ENCODE peak calls at places on chromosomes 3 and 15, in seven cellular contexts. One of them, this sample, is unnamed.

GRCh38 chr15:56832125-56832524 is 86.3 kb upstream of the TCF12 start:
- DNase-seq in tibial artery: peak
- DNase-seq in transverse colon: peak
- DNase-seq in GM06990: no peak
- DNase-seq in fibroblast of pulmonary artery: peak
- DNase-seq in colonic mucosa: peak
- DNase-seq in heart left ventricle: peak
- DNase-seq in this sample: no peak

GRCh38 chr15:58760385-58761009 is 10.6 kb upstream of the MINDY2 start:
- DNase-seq in tibial artery: no peak
- DNase-seq in transverse colon: no peak
- DNase-seq in GM06990: no peak
- DNase-seq in fibroblast of pulmonary artery: no peak
- DNase-seq in colonic mucosa: no peak
- DNase-seq in heart left ventricle: no peak
- DNase-seq in this sample: no peak

GRCh38 chr15:82892541-82892940 is 60.0 kb downstream of the HOMER2 start:
- DNase-seq in tibial artery: no peak
- DNase-seq in transverse colon: no peak
- DNase-seq in GM06990: no peak
- DNase-seq in fibroblast of pulmonary artery: no peak
- DNase-seq in colonic mucosa: no peak
- DNase-seq in heart left ventricle: no peak
- DNase-seq in this sample: no peak

GRCh38 chr3:65729553-65729952 is 309.2 kb downstream of the MAGI1 start:
- DNase-seq in tibial artery: no peak
- DNase-seq in transverse colon: no peak
- DNase-seq in GM06990: no peak
- DNase-seq in fibroblast of pulmonary artery: peak
- DNase-seq in colonic mucosa: peak
- DNase-seq in heart left ventricle: peak
- DNase-seq in this sample: no peak

GRCh38 chr3:16239082-16239770 is 25.5 kb downstream of the DPH3 start:
- DNase-seq in tibial artery: no peak
- DNase-seq in transverse colon: no peak
- DNase-seq in GM06990: no peak
- DNase-seq in fibroblast of pulmonary artery: peak
- DNase-seq in colonic mucosa: no peak
- DNase-seq in heart left ventricle: no peak
- DNase-seq in this sample: no peak

GRCh38 chr3:42071720-42072582 is 19.2 kb upstream of the TRAK1 start:
- DNase-seq in tibial artery: peak
- DNase-seq in transverse colon: peak
- DNase-seq in GM06990: no peak
- DNase-seq in fibroblast of pulmonary artery: peak
- DNase-seq in colonic mucosa: peak
- DNase-seq in heart left ventricle: peak
- DNase-seq in this sample: peak

GRCh38 chr3:15427182-15427880 is at the start of the genes EAF1 and METTL6:
- DNase-seq in tibial artery: peak
- DNase-seq in transverse colon: peak
- DNase-seq in GM06990: peak
- DNase-seq in fibroblast of pulmonary artery: peak
- DNase-seq in colonic mucosa: peak
- DNase-seq in heart left ventricle: peak
- DNase-seq in this sample: peak

GRCh38 chr15:45714501-45715488 is 80.0 kb downstream of the SQOR start:
- DNase-seq in tibial artery: peak
- DNase-seq in transverse colon: peak
- DNase-seq in GM06990: no peak
- DNase-seq in fibroblast of pulmonary artery: peak
- DNase-seq in colonic mucosa: peak
- DNase-seq in heart left ventricle: peak
- DNase-seq in this sample: peak

GRCh38 chr15:70344666-70345065 is 246.9 kb upstream of the TLE3 start:
- DNase-seq in tibial artery: no peak
- DNase-seq in transverse colon: no peak
- DNase-seq in GM06990: no peak
- DNase-seq in fibroblast of pulmonary artery: no peak
- DNase-seq in colonic mucosa: peak
- DNase-seq in heart left ventricle: no peak
- DNase-seq in this sample: no peak

GRCh38 chr3:127701281-127701792 is 28.6 kb downstream of the ABTB1 start:
- DNase-seq in tibial artery: no peak
- DNase-seq in transverse colon: no peak
- DNase-seq in GM06990: no peak
- DNase-seq in fibroblast of pulmonary artery: no peak
- DNase-seq in colonic mucosa: no peak
- DNase-seq in heart left ventricle: peak
- DNase-seq in this sample: no peak

GRCh38 chr15:74240002-74240568 is 4.0 kb downstream of the CCDC33 start:
- DNase-seq in tibial artery: peak
- DNase-seq in transverse colon: peak
- DNase-seq in GM06990: no peak
- DNase-seq in fibroblast of pulmonary artery: peak
- DNase-seq in colonic mucosa: peak
- DNase-seq in heart left ventricle: peak
- DNase-seq in this sample: peak

GRCh38 chr3:117761992-117762944 is 1052.7 kb downstream of the TUSC7 start:
- DNase-seq in tibial artery: no peak
- DNase-seq in transverse colon: no peak
- DNase-seq in GM06990: no peak
- DNase-seq in fibroblast of pulmonary artery: no peak
- DNase-seq in colonic mucosa: no peak
- DNase-seq in heart left ventricle: no peak
- DNase-seq in this sample: no peak

GRCh38 chr3:127480196-127480933 is 110.2 kb downstream of the TPRA1 start:
- DNase-seq in tibial artery: peak
- DNase-seq in transverse colon: no peak
- DNase-seq in GM06990: no peak
- DNase-seq in fibroblast of pulmonary artery: no peak
- DNase-seq in colonic mucosa: no peak
- DNase-seq in heart left ventricle: no peak
- DNase-seq in this sample: no peak

GRCh38 chr15:81029416-81030367 is 29.0 kb downstream of the TLNRD1 start:
- DNase-seq in tibial artery: no peak
- DNase-seq in transverse colon: no peak
- DNase-seq in GM06990: no peak
- DNase-seq in fibroblast of pulmonary artery: peak
- DNase-seq in colonic mucosa: no peak
- DNase-seq in heart left ventricle: no peak
- DNase-seq in this sample: no peak

GRCh38 chr15:67242665-67243064 is 11.8 kb downstream of the AAGAB start:
- DNase-seq in tibial artery: no peak
- DNase-seq in transverse colon: no peak
- DNase-seq in GM06990: no peak
- DNase-seq in fibroblast of pulmonary artery: peak
- DNase-seq in colonic mucosa: no peak
- DNase-seq in heart left ventricle: no peak
- DNase-seq in this sample: no peak

GRCh38 chr15:60704717-60705116 is 225.8 kb upstream of the ICE2 start:
- DNase-seq in tibial artery: no peak
- DNase-seq in transverse colon: no peak
- DNase-seq in GM06990: no peak
- DNase-seq in fibroblast of pulmonary artery: no peak
- DNase-seq in colonic mucosa: no peak
- DNase-seq in heart left ventricle: no peak
- DNase-seq in this sample: no peak

GRCh38 chr3:42655331-42655888 is 1.9 kb downstream of the ZBTB47 start:
- DNase-seq in tibial artery: peak
- DNase-seq in transverse colon: no peak
- DNase-seq in GM06990: no peak
- DNase-seq in fibroblast of pulmonary artery: no peak
- DNase-seq in colonic mucosa: no peak
- DNase-seq in heart left ventricle: peak
- DNase-seq in this sample: no peak

GRCh38 chr3:50604110-50604621 is 7.4 kb downstream of the CISH start:
- DNase-seq in tibial artery: no peak
- DNase-seq in transverse colon: no peak
- DNase-seq in GM06990: no peak
- DNase-seq in fibroblast of pulmonary artery: no peak
- DNase-seq in colonic mucosa: no peak
- DNase-seq in heart left ventricle: no peak
- DNase-seq in this sample: no peak

DNA sequence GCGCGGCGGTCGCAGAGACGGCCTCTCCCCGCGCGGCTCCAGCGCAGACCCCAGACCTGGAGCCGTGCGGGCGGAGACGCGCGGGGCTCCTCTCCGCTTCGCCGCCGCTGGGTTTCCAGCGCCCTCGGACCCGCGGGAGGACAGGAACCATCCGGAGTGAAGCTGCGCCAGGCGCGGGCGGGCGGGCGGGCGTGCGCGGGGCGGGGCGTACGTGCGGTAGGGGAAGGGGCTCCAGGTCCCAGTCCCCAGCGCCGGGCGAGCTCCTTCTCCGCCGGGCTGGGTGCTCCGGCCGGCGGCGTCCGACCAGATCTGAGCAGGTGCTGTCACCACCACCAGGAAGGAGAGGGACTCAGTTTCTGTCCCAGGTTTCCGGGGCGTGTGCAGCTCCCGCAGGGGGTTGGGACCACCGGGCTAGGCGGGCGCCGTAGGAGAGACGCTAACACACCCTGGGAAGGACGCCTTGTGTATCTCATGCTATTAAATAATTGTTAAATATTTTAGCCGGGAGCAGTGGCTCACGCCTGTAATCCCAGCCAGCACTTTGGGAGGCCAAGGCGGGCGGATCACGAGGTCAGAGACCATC is at the start of gene CHRNA3:
- DNase-seq in tibial artery: no peak
- DNase-seq in transverse colon: no peak
- DNase-seq in GM06990: no peak
- DNase-seq in fibroblast of pulmonary artery: no peak
- DNase-seq in colonic mucosa: no peak
- DNase-seq in heart left ventricle: no peak
- DNase-seq in this sample: no peak
- H3K4me3 ChIP-seq in tibial artery: peak
- H3K4me3 ChIP-seq in transverse colon: peak
- H3K4me3 ChIP-seq in GM06990: no peak
- H3K4me3 ChIP-seq in fibroblast of pulmonary artery: no peak
- H3K4me3 ChIP-seq in colonic mucosa: peak
- H3K4me3 ChIP-seq in heart left ventricle: peak
- H3K4me3 ChIP-seq in this sample: no peak

DNA sequence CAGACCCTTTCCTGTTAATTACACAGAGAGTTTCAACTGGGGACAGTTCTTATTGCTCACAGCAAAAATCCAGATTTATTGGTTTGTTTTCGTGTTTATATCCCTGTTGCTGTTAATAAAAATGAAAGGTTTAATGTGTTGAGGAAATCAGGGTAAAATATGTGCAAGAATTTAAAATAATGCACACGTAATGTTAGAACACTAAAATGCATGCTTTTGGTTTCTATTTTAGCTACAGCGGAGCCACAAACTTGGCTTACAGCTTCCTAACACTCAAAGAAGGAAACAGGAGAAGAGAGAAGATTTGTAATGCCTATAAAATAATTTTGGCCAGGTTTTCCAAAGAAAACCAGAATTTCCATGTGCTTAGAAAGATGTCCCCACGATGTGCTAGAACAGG is 62.7 kb downstream of the CASR start:
- DNase-seq in tibial artery: no peak
- DNase-seq in transverse colon: no peak
- DNase-seq in GM06990: no peak
- DNase-seq in fibroblast of pulmonary artery: no peak
- DNase-seq in colonic mucosa: no peak
- DNase-seq in heart left ventricle: no peak
- DNase-seq in this sample: peak
- H3K4me3 ChIP-seq in tibial artery: peak
- H3K4me3 ChIP-seq in transverse colon: no peak
- H3K4me3 ChIP-seq in GM06990: no peak
- H3K4me3 ChIP-seq in fibroblast of pulmonary artery: no peak
- H3K4me3 ChIP-seq in colonic mucosa: no peak
- H3K4me3 ChIP-seq in heart left ventricle: no peak
- H3K4me3 ChIP-seq in this sample: peak

DNA sequence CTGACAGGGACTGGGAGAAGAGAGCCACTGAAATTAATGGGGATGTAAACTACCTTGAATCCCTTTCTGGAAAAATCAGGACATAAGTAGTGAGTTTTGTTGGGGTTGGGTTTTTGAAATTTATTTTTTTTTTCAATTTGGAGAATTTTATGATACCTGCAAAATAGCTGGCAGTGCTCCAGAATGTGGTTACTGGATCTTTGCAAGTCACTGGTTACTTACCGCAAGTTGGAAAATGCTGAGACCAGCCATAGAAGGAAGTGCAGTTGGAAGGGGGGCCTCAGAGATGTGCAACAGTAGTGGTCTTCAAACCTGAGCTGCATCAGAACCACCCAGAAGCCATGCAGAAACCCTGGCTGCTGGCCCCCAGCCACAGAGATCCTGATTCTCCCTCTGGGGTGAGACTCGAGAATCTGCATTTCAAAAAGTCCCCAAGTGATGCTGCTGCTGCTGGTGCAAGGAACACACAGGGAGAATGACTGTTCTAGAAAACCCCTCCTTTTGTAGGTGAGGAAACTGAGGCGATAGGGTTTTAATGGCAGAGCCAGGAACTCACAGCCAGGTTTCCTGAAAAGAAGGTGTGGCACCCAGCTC is 39.7 kb downstream of the SEMA5B start:
- DNase-seq in tibial artery: no peak
- DNase-seq in transverse colon: no peak
- DNase-seq in GM06990: no peak
- DNase-seq in fibroblast of pulmonary artery: no peak
- DNase-seq in colonic mucosa: no peak
- DNase-seq in heart left ventricle: no peak
- DNase-seq in this sample: no peak
- H3K4me3 ChIP-seq in tibial artery: no peak
- H3K4me3 ChIP-seq in transverse colon: no peak
- H3K4me3 ChIP-seq in GM06990: no peak
- H3K4me3 ChIP-seq in fibroblast of pulmonary artery: no peak
- H3K4me3 ChIP-seq in colonic mucosa: no peak
- H3K4me3 ChIP-seq in heart left ventricle: no peak
- H3K4me3 ChIP-seq in this sample: no peak

DNA sequence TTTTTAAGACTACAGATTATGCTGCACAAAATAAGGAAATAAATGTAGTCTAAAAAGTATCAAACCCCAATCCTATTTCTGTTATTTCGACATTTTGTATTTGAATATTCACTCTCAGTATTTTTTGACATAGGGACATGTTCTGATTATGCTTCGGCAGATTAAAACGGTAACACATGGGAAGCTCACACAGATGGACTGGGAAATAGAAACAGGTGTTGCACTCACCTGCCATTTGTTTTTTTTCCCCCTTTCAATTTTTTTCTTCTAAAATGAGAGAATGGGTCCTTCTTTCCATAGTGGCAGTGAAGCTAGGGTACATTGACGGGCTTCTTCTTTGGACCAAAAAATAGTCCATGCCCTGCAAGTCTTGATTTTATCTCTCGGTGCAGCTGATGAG is 163.1 kb downstream of the MYRIP start:
- DNase-seq in tibial artery: no peak
- DNase-seq in transverse colon: no peak
- DNase-seq in GM06990: no peak
- DNase-seq in fibroblast of pulmonary artery: no peak
- DNase-seq in colonic mucosa: no peak
- DNase-seq in heart left ventricle: no peak
- DNase-seq in this sample: no peak
- H3K4me3 ChIP-seq in tibial artery: no peak
- H3K4me3 ChIP-seq in transverse colon: no peak
- H3K4me3 ChIP-seq in GM06990: no peak
- H3K4me3 ChIP-seq in fibroblast of pulmonary artery: no peak
- H3K4me3 ChIP-seq in colonic mucosa: no peak
- H3K4me3 ChIP-seq in heart left ventricle: no peak
- H3K4me3 ChIP-seq in this sample: no peak